ENCODE peak calls at places on chromosomes 5 and 9, in four cellular contexts. One of them, this sample, is unnamed.
A peak's percentile ranks its signal among the peaks of the same experiment; 100 is the strongest.

GRCh38 chr9:106976772-106977171 is 113.8 kb downstream of the ZNF462 start:
- DNase-seq in H1: no peak
- DNase-seq in HepG2: peak; percentile 32
- DNase-seq in stomach: no peak
- DNase-seq in this sample: no peak

GRCh38 chr5:73365301-73365853 is 83.2 kb downstream of the FOXD1 start:
- DNase-seq in H1: no peak
- DNase-seq in stomach: no peak
- DNase-seq in HepG2: no peak
- DNase-seq in this sample: no peak

GRCh38 chr5:80711938-80712337 is 57.2 kb upstream of the DHFR start:
- DNase-seq in stomach: no peak
- DNase-seq in H1: no peak
- DNase-seq in HepG2: peak; percentile 44
- DNase-seq in this sample: no peak

GRCh38 chr9:136058801-136059302 is 36.2 kb downstream of the NACC2 start:
- DNase-seq in HepG2: no peak
- DNase-seq in H1: no peak
- DNase-seq in stomach: no peak
- DNase-seq in this sample: no peak

GRCh38 chr5:43215073-43215631 is 23.1 kb downstream of the NIM1K start:
- DNase-seq in stomach: no peak
- DNase-seq in HepG2: no peak
- DNase-seq in H1: no peak
- DNase-seq in this sample: no peak

GRCh38 chr5:179279347-179280094 is 65.7 kb downstream of the ADAMTS2 start:
- DNase-seq in H1: no peak
- DNase-seq in stomach: no peak
- DNase-seq in HepG2: no peak
- DNase-seq in this sample: no peak

GRCh38 chr5:89397096-89397495 is 514.1 kb upstream of the MEF2C start:
- DNase-seq in stomach: no peak
- DNase-seq in HepG2: no peak
- DNase-seq in H1: no peak
- DNase-seq in this sample: no peak

GRCh38 chr9:74277532-74277931 is 219.6 kb upstream of the RORB start:
- DNase-seq in stomach: no peak
- DNase-seq in HepG2: no peak
- DNase-seq in H1: no peak
- DNase-seq in this sample: no peak

GRCh38 chr9:72173080-72173479 is 23.8 kb downstream of the GDA start:
- DNase-seq in H1: no peak
- DNase-seq in HepG2: no peak
- DNase-seq in stomach: no peak
- DNase-seq in this sample: peak; percentile 14

GRCh38 chr5:173236531-173237501 is 1.8 kb upstream of the NKX2-5 start:
- DNase-seq in stomach: no peak
- DNase-seq in HepG2: no peak
- DNase-seq in H1: no peak
- DNase-seq in this sample: no peak

GRCh38 chr9:120579139-120579749 is 723 bp downstream of the CDK5RAP2 start:
- DNase-seq in H1: no peak
- DNase-seq in stomach: no peak
- DNase-seq in HepG2: no peak
- DNase-seq in this sample: no peak

GRCh38 chr9:29802454-29802853 is 2229.2 kb upstream of the C9orf72 start:
- DNase-seq in H1: no peak
- DNase-seq in stomach: no peak
- DNase-seq in HepG2: no peak
- DNase-seq in this sample: no peak
- TF ChIP-seq EP300 in H1: no peak
- TF ChIP-seq EP300 in stomach: no peak
- TF ChIP-seq EP300 in HepG2: no peak
- TF ChIP-seq EP300 in this sample: no peak

GRCh38 chr5:2332521-2332920 is 419.0 kb downstream of the IRX2 start:
- DNase-seq in HepG2: no peak
- DNase-seq in H1: no peak
- DNase-seq in stomach: no peak
- DNase-seq in this sample: peak; percentile 82

GRCh38 chr5:2334686-2335085 is 416.8 kb downstream of the IRX2 start:
- DNase-seq in H1: no peak
- DNase-seq in stomach: no peak
- DNase-seq in HepG2: no peak
- DNase-seq in this sample: no peak

GRCh38 chr5:2338686-2339085 is 412.8 kb downstream of the IRX2 start:
- DNase-seq in stomach: no peak
- DNase-seq in H1: no peak
- DNase-seq in HepG2: no peak
- DNase-seq in this sample: peak; percentile 72

GRCh38 chr5:2335156-2335555 is 416.3 kb downstream of the IRX2 start:
- DNase-seq in H1: no peak
- DNase-seq in stomach: no peak
- DNase-seq in HepG2: no peak
- DNase-seq in this sample: peak; percentile 55

DNA sequence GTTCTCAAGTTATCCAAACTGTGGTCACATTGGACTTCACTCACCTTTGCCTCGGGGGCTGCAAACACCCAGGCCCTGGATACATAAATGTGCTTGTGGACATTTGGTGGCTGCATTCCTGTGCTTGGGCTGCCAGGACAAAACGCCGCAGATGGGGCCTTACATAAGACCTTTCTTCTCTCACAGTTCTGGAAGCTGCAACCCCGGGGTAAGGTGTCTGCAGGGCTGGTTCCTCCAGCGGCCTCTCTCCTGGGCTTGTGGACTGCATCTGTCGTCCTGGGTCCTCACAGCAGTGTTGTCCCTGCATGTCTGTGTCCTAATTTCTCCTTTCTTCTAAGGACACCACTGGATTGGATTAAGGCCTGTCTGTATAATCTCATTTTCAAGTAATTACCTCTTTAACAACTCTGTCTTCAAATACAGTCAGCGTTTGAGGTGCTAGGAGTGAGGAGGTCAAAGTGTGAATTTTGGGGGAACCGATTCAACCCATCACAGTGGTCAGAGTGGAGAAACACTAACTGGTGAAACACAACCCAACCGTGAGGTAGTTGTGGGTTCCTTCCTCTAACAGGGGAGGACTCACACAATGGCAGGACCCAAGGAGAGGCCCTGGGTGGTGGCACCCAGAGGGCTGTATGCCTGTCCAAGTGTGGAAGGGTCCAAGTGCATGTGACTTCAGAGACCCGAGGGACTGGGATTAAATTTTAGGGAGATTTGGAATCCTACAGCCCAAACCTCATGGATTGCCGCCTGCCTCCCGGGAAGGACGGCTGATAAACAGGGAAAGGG is 415.6 kb downstream of the IRX2 start:
- DNase-seq in HepG2: no peak
- DNase-seq in H1: no peak
- DNase-seq in stomach: no peak
- DNase-seq in this sample: peak; percentile 86
- TF ChIP-seq EP300 in HepG2: no peak
- TF ChIP-seq EP300 in H1: no peak
- TF ChIP-seq EP300 in stomach: no peak
- TF ChIP-seq EP300 in this sample: no peak

GRCh38 chr5:169164481-169164925 is 136.4 kb downstream of the SLIT3 start:
- DNase-seq in HepG2: no peak
- DNase-seq in stomach: peak; percentile 74
- DNase-seq in H1: peak; percentile 33
- DNase-seq in this sample: no peak
- TF ChIP-seq EP300 in HepG2: no peak
- TF ChIP-seq EP300 in stomach: no peak
- TF ChIP-seq EP300 in H1: no peak
- TF ChIP-seq EP300 in this sample: no peak

GRCh38 chr9:128066713-128067621 is at the start of gene NAIF1:
- DNase-seq in H1: peak; percentile 95
- DNase-seq in HepG2: peak; percentile 99
- DNase-seq in stomach: peak; percentile 97
- DNase-seq in this sample: peak; percentile 99
- TF ChIP-seq EP300 in H1: no peak
- TF ChIP-seq EP300 in HepG2: no peak
- TF ChIP-seq EP300 in stomach: no peak
- TF ChIP-seq EP300 in this sample: no peak

DNA sequence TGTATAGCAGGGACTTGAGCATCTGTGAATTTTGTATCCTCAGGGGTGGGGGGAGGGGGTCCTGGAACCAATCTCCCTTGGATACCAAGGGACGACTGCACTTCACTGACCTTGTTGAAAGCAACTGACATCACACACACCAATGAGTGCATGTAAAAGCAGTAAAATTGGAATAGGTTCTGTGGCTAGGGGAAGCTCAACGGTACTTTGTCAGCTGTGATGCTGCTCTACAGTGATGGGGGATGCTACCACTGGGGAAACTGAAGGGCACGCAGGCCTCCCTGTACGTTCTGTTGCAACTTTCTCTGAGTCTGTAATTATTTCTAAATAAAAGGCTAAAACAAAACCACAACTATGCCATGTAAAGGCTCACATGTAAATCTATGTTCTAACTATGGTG is 47.1 kb upstream of the RETREG1 start:
- DNase-seq in HepG2: no peak
- DNase-seq in H1: no peak
- DNase-seq in stomach: no peak
- DNase-seq in this sample: no peak
- TF ChIP-seq EP300 in HepG2: no peak
- TF ChIP-seq EP300 in H1: no peak
- TF ChIP-seq EP300 in stomach: no peak
- TF ChIP-seq EP300 in this sample: no peak

DNA sequence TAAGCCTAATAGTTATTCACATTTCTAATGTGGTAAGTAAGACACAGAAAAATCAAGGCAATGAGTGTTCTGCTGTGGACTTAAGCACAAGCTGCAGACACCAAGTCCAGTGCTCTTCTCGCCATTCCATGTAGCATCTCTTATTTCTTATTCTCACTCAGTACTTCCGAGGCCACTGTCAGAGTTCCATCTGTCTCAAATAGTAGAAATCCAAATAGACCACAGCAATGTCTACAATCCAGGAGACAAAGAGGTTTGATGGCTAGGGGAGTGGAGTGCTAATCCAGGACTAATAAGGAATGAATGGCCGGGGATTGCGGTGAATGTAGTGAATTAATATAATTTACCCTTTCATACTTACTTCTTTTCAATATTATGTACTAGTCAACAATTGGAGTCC is 147.3 kb downstream of the FBXL7 start:
- DNase-seq in HepG2: no peak
- DNase-seq in stomach: no peak
- DNase-seq in H1: no peak
- DNase-seq in this sample: no peak
- TF ChIP-seq EP300 in HepG2: no peak
- TF ChIP-seq EP300 in stomach: no peak
- TF ChIP-seq EP300 in H1: no peak
- TF ChIP-seq EP300 in this sample: no peak

GRCh38 chr9:96413312-96414221 is 4.6 kb downstream of the ZNF367 start:
- DNase-seq in HepG2: no peak
- DNase-seq in H1: no peak
- DNase-seq in stomach: no peak
- DNase-seq in this sample: no peak
- TF ChIP-seq EP300 in HepG2: no peak
- TF ChIP-seq EP300 in H1: no peak
- TF ChIP-seq EP300 in stomach: no peak
- TF ChIP-seq EP300 in this sample: no peak

DNA sequence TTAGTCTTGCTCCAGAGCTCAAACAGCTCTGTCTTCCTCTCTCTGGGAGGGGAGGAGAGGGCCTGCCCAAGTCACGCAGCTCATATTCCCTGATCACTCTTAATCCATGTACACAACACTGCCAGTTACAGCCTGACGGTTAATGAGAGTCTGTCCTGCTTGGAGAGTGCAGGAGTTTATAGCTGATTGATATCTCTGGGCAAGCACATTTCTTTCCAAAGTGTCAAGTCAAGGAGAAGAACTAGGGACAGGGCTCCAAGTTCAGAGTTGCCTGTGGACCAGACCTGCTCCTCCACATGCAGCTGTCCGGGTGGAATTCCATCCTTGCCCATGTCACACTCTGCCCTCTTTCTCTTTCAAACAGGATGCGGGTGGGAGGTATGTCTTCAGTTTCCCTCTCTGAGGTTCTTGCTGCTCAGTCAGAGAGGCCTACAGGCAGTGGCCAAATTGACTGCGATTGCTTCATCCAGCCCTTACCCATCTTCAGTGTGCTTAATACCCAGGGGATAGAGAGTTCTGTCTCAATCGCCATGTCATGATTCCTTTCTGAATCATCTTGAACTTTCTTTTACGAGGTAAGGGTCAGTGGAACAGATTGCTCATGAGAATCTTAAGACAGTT is 54.5 kb downstream of the GALNT12 start:
- DNase-seq in HepG2: no peak
- DNase-seq in H1: no peak
- DNase-seq in stomach: no peak
- DNase-seq in this sample: no peak
- TF ChIP-seq EP300 in HepG2: no peak
- TF ChIP-seq EP300 in H1: no peak
- TF ChIP-seq EP300 in stomach: no peak
- TF ChIP-seq EP300 in this sample: no peak